ENCODE peak calls at places on chromosome 4, in eight cellular contexts. Q is activated CD4-positive, alpha-beta T cell treated with anti-CD3 and anti-CD28 coated beads, Interleukin-2, amount 50 U/mL, for 1 hour; C is NCI-H460; I is hippocampal formation; F is nucleus accumbens; D is astrocyte of the hippocampus; T is NAMALWA; A is NCI-H774. U is an unnamed sample.

GRCh38 chr4:88738146-88738545 is 40.5 kb upstream of the NAP1L5 start:
- DNase-seq in A (no peak), F (no peak), C (no peak), T (no peak), D (no peak), Q (no peak), I (no peak), U (no peak)

GRCh38 chr4:123554819-123555499 is 158.4 kb downstream of the SPRY1 start:
- DNase-seq in F (no peak), I (no peak), C (no peak), T (no peak), Q (no peak), A (no peak), D (no peak), U (no peak)

GRCh38 chr4:117900832-117901231 is 133.5 kb upstream of the NDST3 start:
- DNase-seq in D (no peak), T (no peak), Q (no peak), A (no peak), F (no peak), C (no peak), I (no peak), U (no peak)

GRCh38 chr4:114980932-114981693 is 132.3 kb downstream of the NDST4 start:
- DNase-seq in T (no peak), D (no peak), A (no peak), I (no peak), F (no peak), Q (no peak), C (no peak), U (no peak)

GRCh38 chr4:185966997-185967775 is 101.8 kb upstream of the TLR3 start:
- DNase-seq in D (peak), Q (no peak), A (no peak), I (no peak), C (no peak), F (no peak), T (no peak), U (no peak)

GRCh38 chr4:175330236-175330635 is 412.1 kb downstream of the ADAM29 start:
- DNase-seq in I (no peak), A (no peak), Q (no peak), C (no peak), F (no peak), T (no peak), D (peak), U (no peak)

GRCh38 chr4:155967098-155967497 is 13.4 kb upstream of the CTSO start:
- DNase-seq in Q (no peak), I (no peak), A (no peak), D (peak), F (no peak), T (no peak), C (no peak), U (no peak)

GRCh38 chr4:82718067-82718935 is 80.3 kb downstream of the SCD5 start:
- DNase-seq in C (no peak), T (no peak), A (no peak), Q (no peak), I (no peak), D (peak), F (no peak), U (no peak)

GRCh38 chr4:120731561-120731960 is 191.0 kb downstream of the PRDM5 start:
- DNase-seq in Q (no peak), T (no peak), C (no peak), A (no peak), F (no peak), D (peak), I (no peak), U (no peak)

GRCh38 chr4:10593130-10593529 is 91.4 kb downstream of the CLNK start:
- DNase-seq in A (no peak), Q (no peak), I (no peak), D (no peak), F (no peak), T (no peak), C (no peak), U (no peak)

GRCh38 chr4:146269228-146269653 is 54.9 kb downstream of the REELD1 start:
- DNase-seq in F (no peak), Q (no peak), I (no peak), D (no peak), A (no peak), T (no peak), C (no peak), U (no peak)

GRCh38 chr4:114180481-114180880 is 201.0 kb upstream of the ARSJ start:
- DNase-seq in D (peak), Q (peak), C (peak), A (no peak), F (no peak), I (peak), T (peak), U (no peak)

GRCh38 chr4:16875487-16875886 is 23.0 kb downstream of the LDB2 start:
- DNase-seq in A (no peak), C (no peak), I (no peak), Q (no peak), D (peak), F (no peak), T (no peak), U (no peak)

GRCh38 chr4:105059337-105059736 is 87.3 kb upstream of the TET2 start:
- DNase-seq in A (no peak), D (peak), F (no peak), Q (no peak), I (no peak), C (no peak), T (no peak), U (no peak)

GRCh38 chr4:104128850-104129213 is 365.9 kb downstream of the CXXC4 start:
- DNase-seq in F (no peak), D (peak), C (no peak), I (no peak), Q (no peak), A (no peak), T (no peak), U (no peak)

GRCh38 chr4:52483186-52483585 is 175.9 kb downstream of the USP46 start:
- DNase-seq in I (no peak), F (no peak), A (no peak), D (no peak), T (no peak), C (no peak), Q (no peak), U (no peak)

GRCh38 chr4:25560605-25561004 is 95.0 kb upstream of the SLC34A2 start:
- DNase-seq in A (no peak), I (no peak), D (no peak), F (no peak), Q (no peak), C (no peak), T (no peak), U (no peak)

GRCh38 chr4:108450236-108450898 is 170.0 kb upstream of the RPL34 start:
- DNase-seq in I (no peak), C (no peak), F (no peak), A (no peak), T (no peak), D (no peak), Q (no peak), U (no peak)

GRCh38 chr4:173752610-173753009 is 222.6 kb upstream of the HAND2 start:
- DNase-seq in C (peak), F (no peak), A (no peak), T (peak), I (no peak), D (peak), Q (peak), U (no peak)

GRCh38 chr4:105274504-105274903 is 127.8 kb downstream of the TET2 start:
- DNase-seq in I (no peak), C (no peak), T (no peak), A (no peak), F (no peak), Q (no peak), D (no peak), U (no peak)

GRCh38 chr4:60590116-60590515 is 610.0 kb upstream of the ADGRL3 start:
- DNase-seq in A (no peak), T (no peak), C (no peak), D (no peak), Q (no peak), I (no peak), F (no peak), U (no peak)

GRCh38 chr4:1249731-1250526 is 999 bp upstream of the CTBP1 start:
- DNase-seq in C (no peak), I (no peak), T (peak), A (no peak), F (no peak), D (peak), Q (peak), U (no peak)

GRCh38 chr4:121072080-121072835 is at the start of gene NDNF:
- DNase-seq in C (no peak), Q (peak), T (no peak), I (no peak), D (peak), F (no peak), A (no peak), U (peak)

GRCh38 chr4:175309041-175309440 is 390.9 kb downstream of the ADAM29 start:
- DNase-seq in D (peak), F (no peak), A (no peak), I (no peak), Q (no peak), T (no peak), C (no peak), U (no peak)

GRCh38 chr4:184575306-184575705 is 73.9 kb downstream of the CASP3 start:
- DNase-seq in F (no peak), Q (no peak), A (no peak), T (peak), I (no peak), D (no peak), C (no peak), U (no peak)

GRCh38 chr4:94546949-94547348 is 95.2 kb downstream of the PDLIM5 start:
- DNase-seq in D (no peak), Q (no peak), I (no peak), F (no peak), T (no peak), A (no peak), C (no peak), U (no peak)

GRCh38 chr4:118967393-118967792 is 78.7 kb downstream of the SYNPO2 start:
- DNase-seq in A (no peak), T (no peak), I (no peak), Q (no peak), C (no peak), D (peak), F (no peak), U (no peak)

U was measured in amygdala.